ENCODE peak calls at places on chromosomes 2 and 18, in four cellular contexts. S is cardiac muscle cell, I is psoas muscle, A is AG09319. Q is an unnamed sample.
A peak's percentile ranks its signal among the peaks of the same experiment; 100 is the strongest.

GRCh38 chr2:196959750-196960392 is 33.4 kb upstream of the PGAP1 start:
- DNase-seq in I (no peak), S (no peak), A (no peak), Q (no peak)

GRCh38 chr2:9310390-9310789 is 103.8 kb downstream of the ASAP2 start:
- DNase-seq in S (no peak), I (peak; percentile 60), A (peak; percentile 55), Q (no peak)

GRCh38 chr2:121478996-121479735 is 51.5 kb upstream of the RNU4ATAC start:
- DNase-seq in S (no peak), I (no peak), A (no peak), Q (no peak)

GRCh38 chr18:48293954-48294893 is 115.0 kb downstream of the ZBTB7C start:
- DNase-seq in A (no peak), I (peak; percentile 68), S (no peak), Q (no peak)

GRCh38 chr2:71936076-71937030 is 211.3 kb downstream of the CYP26B1 start:
- DNase-seq in A (no peak), S (no peak), I (no peak), Q (no peak)

GRCh38 chr2:135246856-135247255 is 194.8 kb downstream of the RAB3GAP1 start:
- DNase-seq in A (no peak), I (no peak), S (no peak), Q (no peak)

GRCh38 chr18:26765498-26765897 is 100.0 kb downstream of the AQP4 start:
- DNase-seq in I (no peak), A (no peak), S (no peak), Q (no peak)

GRCh38 chr2:154244932-154245331 is 373.2 kb downstream of the GALNT13 start:
- DNase-seq in I (no peak), A (no peak), S (no peak), Q (no peak)

GRCh38 chr2:186241874-186242273 is 244.2 kb upstream of the ZC3H15 start:
- DNase-seq in I (no peak), A (no peak), S (no peak), Q (no peak)

GRCh38 chr2:149741646-149742045 is 154.1 kb upstream of the MMADHC start:
- DNase-seq in S (no peak), I (no peak), A (peak; percentile 82), Q (no peak)

GRCh38 chr18:7133181-7133580 is 15.6 kb upstream of the LAMA1 start:
- DNase-seq in S (no peak), I (no peak), A (no peak), Q (no peak)

GRCh38 chr18:48407358-48407757 is 1.8 kb downstream of the ZBTB7C start:
- DNase-seq in A (no peak), I (no peak), S (no peak), Q (no peak)

GRCh38 chr2:238632181-238633060 is 205.7 kb downstream of the ASB1 start:
- DNase-seq in S (no peak), I (no peak), A (no peak), Q (no peak)

GRCh38 chr2:179352181-179352580 is 87.5 kb upstream of the SESTD1 start:
- DNase-seq in A (no peak), S (no peak), I (no peak), Q (no peak)

GRCh38 chr2:179355881-179356280 is 91.2 kb upstream of the SESTD1 start:
- DNase-seq in A (no peak), S (no peak), I (no peak), Q (no peak)

GRCh38 chr2:179354296-179354695 is 89.7 kb upstream of the SESTD1 start:
- DNase-seq in A (no peak), S (no peak), I (no peak), Q (no peak)

GRCh38 chr2:179349670-179350303 is 85.2 kb upstream of the SESTD1 start:
- DNase-seq in S (no peak), I (no peak), A (no peak), Q (no peak)

DNA sequence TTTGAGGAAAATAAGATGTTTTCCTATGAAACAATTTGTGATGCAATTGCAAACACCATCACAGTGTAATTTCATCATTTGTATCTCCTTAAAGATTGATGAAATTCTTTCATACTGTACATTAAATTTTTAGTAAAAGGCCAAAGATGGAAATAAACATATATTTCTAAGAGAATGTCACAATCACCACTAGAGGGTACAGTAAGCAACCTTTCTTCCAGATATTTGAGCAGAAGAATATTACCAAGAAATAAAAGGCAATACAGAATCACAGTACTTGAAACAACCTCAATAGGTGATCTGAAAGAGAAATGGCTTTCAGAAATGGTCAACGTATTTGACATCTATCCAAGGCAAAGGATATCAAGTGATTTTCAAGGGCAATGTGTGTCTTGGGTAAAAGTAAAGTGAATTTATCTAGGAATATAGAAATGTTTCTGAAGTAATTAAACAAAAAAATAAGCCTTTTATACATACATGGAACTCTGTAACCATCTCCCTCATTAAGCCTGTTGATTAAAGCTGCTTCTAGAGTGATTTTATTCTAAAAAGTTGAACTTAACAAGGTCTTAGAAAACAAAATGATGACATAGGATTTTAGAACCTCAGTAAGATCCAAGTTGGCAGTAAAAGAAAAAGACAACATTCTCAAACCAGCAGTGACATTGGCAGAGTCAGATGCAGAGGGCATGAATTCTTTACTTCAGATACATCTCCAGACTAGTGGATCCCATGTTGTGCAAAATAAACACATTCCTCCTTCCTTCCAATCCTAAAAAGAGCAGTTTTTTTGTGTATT is 90.3 kb upstream of the SESTD1 start:
- DNase-seq in A (no peak), S (no peak), I (no peak), Q (no peak)
- TF ChIP-seq CTCF in A (peak; percentile 41), S (peak; percentile 42), I (peak; percentile 9), Q (peak; percentile 13)

GRCh38 chr2:200705305-200705985 is 106.3 kb upstream of the BZW1 start:
- DNase-seq in S (no peak), I (no peak), A (no peak), Q (peak; percentile 18)

GRCh38 chr2:200702646-200703118 is 109.0 kb upstream of the BZW1 start:
- DNase-seq in S (no peak), I (no peak), A (no peak), Q (no peak)

GRCh38 chr2:200703926-200704637 is 107.6 kb upstream of the BZW1 start:
- DNase-seq in S (no peak), I (no peak), A (no peak), Q (no peak)

GRCh38 chr2:200702044-200702443 is 109.7 kb upstream of the BZW1 start:
- DNase-seq in S (no peak), A (no peak), I (no peak), Q (no peak)

GRCh38 chr2:200703132-200703925 is 108.4 kb upstream of the BZW1 start:
- DNase-seq in A (peak; percentile 66), I (no peak), S (peak; percentile 30), Q (no peak)
- TF ChIP-seq CTCF in A (peak; percentile 58), I (peak; percentile 37), S (peak; percentile 61), Q (peak; percentile 46)

GRCh38 chr2:102245266-102246151 is 58.7 kb downstream of the IL1RL2 start:
- DNase-seq in A (peak; percentile 66), S (no peak), I (peak; percentile 66), Q (no peak)
- TF ChIP-seq CTCF in A (peak; percentile 29), S (peak; percentile 17), I (no peak), Q (no peak)

DNA sequence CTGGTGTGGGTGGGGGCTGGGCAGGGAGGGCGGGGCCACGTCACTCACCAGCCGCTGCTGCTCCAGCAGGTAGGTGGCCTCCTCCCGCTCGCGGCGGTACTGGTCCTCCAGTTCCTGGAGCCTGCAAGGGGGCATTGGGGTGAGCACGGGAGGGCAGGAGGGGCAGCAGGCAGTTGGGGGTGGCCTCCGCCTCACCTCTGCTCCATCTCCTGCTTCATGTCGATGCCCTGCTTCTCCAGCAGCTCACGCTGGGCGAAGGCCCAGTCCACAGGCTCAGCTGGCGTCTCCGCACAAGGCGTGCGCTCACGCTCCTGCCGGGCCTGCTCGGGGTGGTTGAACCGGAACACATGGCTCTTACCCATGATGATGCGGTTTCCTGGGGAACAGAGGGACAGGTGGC is 57.0 kb downstream of the KIF1A start:
- DNase-seq in I (no peak), S (no peak), A (no peak), Q (no peak)
- TF ChIP-seq CTCF in I (no peak), S (no peak), A (no peak), Q (no peak)

GRCh38 chr2:3342324-3342723 is 35.3 kb downstream of the EIPR1 start:
- DNase-seq in S (no peak), I (no peak), A (no peak), Q (no peak)
- TF ChIP-seq CTCF in S (no peak), I (no peak), A (no peak), Q (no peak)

GRCh38 chr2:54279385-54279784 is 23.4 kb upstream of the TSPYL6 start:
- DNase-seq in I (no peak), S (peak; percentile 2), A (no peak), Q (no peak)
- TF ChIP-seq CTCF in I (peak; percentile 14), S (peak; percentile 21), A (peak; percentile 2), Q (peak; percentile 16)

DNA sequence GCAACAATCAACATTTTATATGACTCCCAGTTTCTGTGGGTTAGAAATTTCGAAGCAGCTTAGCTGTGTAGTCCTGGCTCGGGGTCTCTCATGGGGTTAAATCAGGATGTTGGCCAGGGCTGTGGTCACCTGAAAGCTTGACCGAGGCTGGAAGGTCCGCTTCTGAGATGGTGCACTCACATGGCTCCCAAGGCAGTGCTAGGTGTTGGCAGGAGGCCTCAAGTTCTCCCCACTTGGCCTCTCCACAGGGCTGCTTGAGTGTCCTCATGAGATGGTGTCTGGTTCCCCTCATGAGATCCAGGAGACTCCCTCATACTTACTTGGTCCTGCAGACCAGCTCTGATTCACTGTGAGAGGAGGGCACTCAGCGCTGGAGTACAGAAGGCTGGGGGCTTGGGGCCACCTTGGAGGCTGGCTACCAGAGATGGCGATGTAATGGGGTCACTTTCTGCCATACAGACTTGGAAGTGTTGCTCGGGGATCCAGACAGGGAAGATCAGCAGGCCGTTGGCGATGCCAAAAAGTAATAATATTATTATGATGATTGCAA is 98.8 kb downstream of the INHBB start:
- DNase-seq in I (no peak), A (no peak), S (no peak), Q (no peak)
- TF ChIP-seq CTCF in I (no peak), A (no peak), S (no peak), Q (no peak)

GRCh38 chr2:101697794-101698418 is 399 bp downstream of the MAP4K4 start:
- DNase-seq in S (peak; percentile 56), I (peak; percentile 17), A (no peak), Q (peak; percentile 59)

GRCh38 chr2:101699191-101699938 is 1.9 kb downstream of the MAP4K4 start:
- DNase-seq in A (no peak), S (no peak), I (no peak), Q (no peak)

GRCh38 chr2:101698419-101699190 is 1.1 kb downstream of the MAP4K4 start:
- DNase-seq in S (peak; percentile 22), I (no peak), A (no peak), Q (peak; percentile 17)

GRCh38 chr2:101696272-101697123 is 1.0 kb upstream of the MAP4K4 start:
- DNase-seq in A (no peak), I (peak; percentile 26), S (peak; percentile 13), Q (no peak)

GRCh38 chr2:101697124-101697793 is at the start of gene MAP4K4:
- DNase-seq in I (peak; percentile 82), S (peak; percentile 85), A (peak; percentile 49), Q (peak; percentile 78)
- TF ChIP-seq CTCF in I (no peak), S (peak; percentile 32), A (peak; percentile 32), Q (peak; percentile 7)

GRCh38 chr2:191845248-191845715 is 1.6 kb downstream of the CAVIN2 start:
- DNase-seq in A (no peak), S (no peak), I (peak; percentile 31), Q (peak; percentile 10)
- TF ChIP-seq CTCF in A (no peak), S (no peak), I (no peak), Q (no peak)

Q was measured in nephron progenitor cell.